ENCODE peak calls at places on chromosomes 7 and 10, in five cellular contexts. B is endothelial cell, W is choroid plexus epithelial cell, G is H9, J is WTC11. P is an unnamed sample.

GRCh38 chr7:3805151-3805550 is 504.1 kb downstream of the SDK1 start:
- DNase-seq in G (no peak), W (peak), J (no peak), B (no peak), P (no peak)

GRCh38 chr10:86400705-86401587 is 34.4 kb upstream of the GRID1 start:
- DNase-seq in J (peak), G (no peak), B (peak), W (peak), P (peak)

GRCh38 chr10:48383393-48383792 is 76.9 kb downstream of the MAPK8 start:
- DNase-seq in B (no peak), J (no peak), W (no peak), G (no peak), P (no peak)

GRCh38 chr10:5484205-5484604 is 15.2 kb downstream of the CALML5 start:
- DNase-seq in W (peak), J (no peak), G (no peak), B (no peak), P (peak)

GRCh38 chr10:3805227-3805790 is 20.3 kb upstream of the KLF6 start:
- DNase-seq in W (peak), B (no peak), G (no peak), J (no peak), P (peak)

GRCh38 chr7:132767378-132767777 is 191.1 kb upstream of the PLXNA4 start:
- DNase-seq in B (no peak), J (no peak), W (no peak), G (no peak), P (no peak)

GRCh38 chr7:83166781-83167180 is 4.1 kb upstream of the PCLO start:
- DNase-seq in B (no peak), G (no peak), J (no peak), W (no peak), P (no peak)

GRCh38 chr10:12766222-12766621 is 235.3 kb downstream of the CCDC3 start:
- DNase-seq in G (peak), B (no peak), W (no peak), J (no peak), P (no peak)

GRCh38 chr7:2403014-2403717 is at the start of gene CHST12:
- DNase-seq in G (peak), B (peak), W (peak), J (peak), P (peak)

GRCh38 chr10:123988694-123989093 is 97.1 kb upstream of the CPXM2 start:
- DNase-seq in B (no peak), W (no peak), G (no peak), J (no peak), P (no peak)

GRCh38 chr10:101749033-101749432 is 26.9 kb downstream of the FGF8 start:
- DNase-seq in G (peak), B (peak), J (peak), W (peak), P (no peak)

GRCh38 chr10:74223755-74224530 is 72.9 kb downstream of the ADK start:
- DNase-seq in B (no peak), G (no peak), W (peak), J (no peak), P (peak)

GRCh38 chr7:20785211-20786048 is 1.3 kb downstream of the SP8 start:
- DNase-seq in J (peak), W (no peak), G (peak), B (peak), P (peak)

GRCh38 chr7:97024209-97025129 is at the start of gene DLX5:
- DNase-seq in W (no peak), B (no peak), J (peak), G (peak), P (no peak)

GRCh38 chr10:11304906-11305585 is 287.4 kb downstream of the CELF2 start:
- DNase-seq in J (no peak), B (no peak), W (no peak), G (no peak), P (no peak)

GRCh38 chr7:120873367-120873766 is 15.4 kb upstream of the TSPAN12 start:
- DNase-seq in G (no peak), J (no peak), W (peak), B (no peak), P (no peak)

GRCh38 chr7:85186083-85186520 is 754 bp downstream of the SEMA3D start:
- DNase-seq in J (peak), W (peak), G (peak), B (peak), P (no peak)

GRCh38 chr7:34354906-34355305 is 303.1 kb upstream of the NPSR1 start:
- DNase-seq in J (no peak), W (peak), G (no peak), B (no peak), P (peak)

GRCh38 chr7:127532151-127532550 is 53.2 kb downstream of the GCC1 start:
- DNase-seq in J (no peak), B (no peak), G (no peak), W (peak), P (no peak)

GRCh38 chr10:68301790-68302502 is 29.9 kb upstream of the HNRNPH3 start:
- DNase-seq in W (peak), G (no peak), B (no peak), J (no peak), P (peak)

DNA sequence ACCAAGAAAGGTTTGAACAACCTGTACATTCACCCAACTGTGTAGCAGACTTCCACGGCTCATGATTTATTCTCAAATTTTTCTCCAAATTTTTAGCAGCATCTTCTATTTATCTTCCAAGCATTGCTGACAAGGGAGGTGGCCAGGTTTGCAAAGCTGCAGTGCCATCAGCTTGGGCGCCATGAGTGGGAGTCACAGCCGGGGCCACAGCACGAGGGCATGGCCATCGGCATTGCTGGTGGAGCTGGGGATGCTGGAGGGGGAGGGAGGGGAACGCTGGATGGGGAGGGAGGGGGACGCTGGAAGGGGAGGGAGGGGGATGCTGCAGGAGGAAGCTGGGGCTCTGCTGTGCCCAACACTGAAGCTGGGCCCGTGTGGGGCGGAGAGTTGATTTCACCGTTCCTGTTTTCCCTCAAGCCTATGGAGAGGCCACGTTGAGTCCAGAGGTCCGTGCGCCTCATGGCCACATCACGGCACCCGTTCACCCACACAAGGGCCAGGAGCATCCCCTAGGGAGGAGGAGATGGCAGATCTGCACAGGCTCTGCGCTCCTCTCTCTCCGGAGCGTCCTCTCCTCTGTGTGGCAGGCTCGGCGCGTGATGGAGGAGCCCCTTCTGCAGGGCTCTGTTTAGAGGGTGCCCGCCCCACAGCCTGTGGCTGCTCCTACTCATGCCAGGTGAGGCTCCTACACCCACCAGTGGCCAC is 520.2 kb downstream of the DNAJB6 start:
- DNase-seq in G (no peak), J (no peak), W (no peak), B (no peak), P (no peak)
- TF ChIP-seq CTCF in G (no peak), J (no peak), W (no peak), B (no peak), P (no peak)

DNA sequence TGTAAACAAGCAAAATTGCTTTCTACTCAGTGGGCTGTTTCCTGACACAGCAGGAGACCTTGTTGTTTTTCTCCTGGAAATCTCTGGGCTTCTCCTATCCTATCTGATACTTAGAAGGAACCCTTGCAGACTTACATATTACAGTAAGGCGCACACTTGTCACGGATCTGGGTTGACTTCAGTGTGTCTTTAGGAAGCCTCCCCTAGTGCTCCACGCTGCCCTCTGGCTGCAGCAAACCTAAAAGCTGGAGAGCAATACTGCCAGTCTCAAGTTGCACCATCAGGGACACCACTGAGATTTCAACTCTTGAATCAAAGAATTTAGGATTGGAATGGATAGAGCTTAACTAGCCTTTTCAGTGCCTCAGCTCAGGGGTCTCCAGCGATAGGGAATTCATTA is 495.3 kb downstream of the LRMDA start:
- DNase-seq in J (no peak), W (no peak), B (no peak), G (no peak), P (peak)
- TF ChIP-seq CTCF in J (no peak), W (no peak), B (no peak), G (no peak), P (peak)

DNA sequence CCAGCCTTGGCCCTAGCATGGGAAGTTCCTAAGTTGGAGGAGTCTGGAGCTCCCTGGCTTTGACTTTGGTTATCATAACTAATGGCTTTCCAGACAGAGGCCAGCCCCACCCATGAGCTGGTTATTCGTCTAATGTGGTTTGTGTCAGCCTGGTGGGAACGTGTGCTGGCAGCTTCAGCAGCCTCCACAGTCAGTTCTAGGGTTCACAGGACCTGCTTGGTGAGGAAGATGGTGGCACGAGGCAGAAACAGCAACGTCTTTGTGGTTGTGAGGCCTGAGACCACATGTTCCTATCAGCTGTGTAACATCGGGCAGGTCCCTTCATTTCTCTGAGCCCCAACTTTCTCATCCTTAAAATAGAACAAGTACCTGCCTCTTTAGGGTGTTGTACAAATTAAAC is 103.0 kb downstream of the PAXIP1 start:
- DNase-seq in B (no peak), W (no peak), G (no peak), J (no peak), P (no peak)
- TF ChIP-seq CTCF in B (no peak), W (no peak), G (no peak), J (no peak), P (no peak)

GRCh38 chr10:43173120-43173519 is 34.9 kb downstream of the CSGALNACT2 start:
- DNase-seq in B (no peak), W (no peak), G (no peak), J (no peak), P (no peak)

GRCh38 chr10:43172645-43173044 is 34.4 kb downstream of the CSGALNACT2 start:
- DNase-seq in G (no peak), B (no peak), W (no peak), J (no peak), P (no peak)

GRCh38 chr10:43166207-43166878 is 28.1 kb downstream of the CSGALNACT2 start:
- DNase-seq in B (no peak), W (no peak), J (no peak), G (no peak), P (no peak)

GRCh38 chr10:43166879-43167490 is 28.7 kb downstream of the CSGALNACT2 start:
- DNase-seq in G (no peak), B (no peak), J (no peak), W (no peak), P (no peak)

DNA sequence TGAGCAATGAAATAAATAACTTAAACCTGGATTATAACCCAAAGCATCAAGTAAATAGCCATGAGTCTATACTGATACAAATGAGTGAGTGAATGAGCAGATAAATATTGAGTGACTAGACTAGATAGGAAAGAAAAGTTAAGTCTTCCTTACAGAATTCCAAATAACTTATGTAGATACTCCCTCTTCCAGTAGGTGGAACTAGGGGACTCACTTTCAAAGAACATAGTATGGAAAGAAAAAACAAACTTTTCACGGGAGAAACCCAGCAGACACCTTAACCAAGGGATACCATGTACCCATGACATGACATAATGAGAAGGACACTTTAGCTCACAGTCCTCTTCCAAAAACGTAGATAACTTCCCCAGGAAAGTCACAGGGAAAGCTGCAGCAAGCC is 32.2 kb downstream of the CSGALNACT2 start:
- DNase-seq in G (no peak), J (no peak), W (peak), B (no peak), P (no peak)
- TF ChIP-seq CTCF in G (peak), J (no peak), W (peak), B (no peak), P (no peak)

GRCh38 chr10:31186225-31187010 is 132.6 kb upstream of the ZEB1 start:
- DNase-seq in G (peak), J (peak), W (no peak), B (peak), P (no peak)
- TF ChIP-seq CTCF in G (peak), J (no peak), W (peak), B (no peak), P (no peak)

GRCh38 chr10:69358148-69358795 is 58.4 kb downstream of the TACR2 start:
- DNase-seq in J (no peak), W (no peak), B (no peak), G (no peak), P (no peak)
- TF ChIP-seq CTCF in J (no peak), W (no peak), B (no peak), G (peak), P (no peak)

GRCh38 chr7:42137431-42137830 is 99.6 kb downstream of the GLI3 start:
- DNase-seq in J (no peak), G (no peak), W (no peak), B (no peak), P (no peak)

GRCh38 chr7:42137941-42138340 is 99.1 kb downstream of the GLI3 start:
- DNase-seq in J (no peak), W (peak), B (no peak), G (no peak), P (no peak)

GRCh38 chr7:42138691-42139090 is 98.3 kb downstream of the GLI3 start:
- DNase-seq in W (peak), J (peak), B (no peak), G (peak), P (no peak)

GRCh38 chr7:42142089-42142488 is 94.9 kb downstream of the GLI3 start:
- DNase-seq in J (no peak), B (no peak), G (no peak), W (no peak), P (no peak)

GRCh38 chr7:42139751-42140150 is 97.3 kb downstream of the GLI3 start:
- DNase-seq in G (no peak), W (no peak), B (no peak), J (no peak), P (no peak)
- TF ChIP-seq CTCF in G (no peak), W (no peak), B (no peak), J (no peak), P (no peak)